ENCODE peak calls at places on chromosomes 11 and 22, in eight cellular contexts. D is heart right ventricle, P is cardiac muscle cell, H is epithelial cell of esophagus, R is esophagus squamous epithelium, W is neuronal stem cell, B is right lobe of liver, T is lower lobe of right lung. Y is an unnamed sample.

GRCh38 chr11:103395612-103396011 is 286.4 kb downstream of the DYNC2H1 start:
- DNase-seq in H (peak), R (no peak), P (peak), T (no peak), B (no peak), W (no peak), D (no peak), Y (no peak)

GRCh38 chr11:60394666-60395343 is 1.5 kb upstream of the MS4A14 start:
- DNase-seq in R (no peak), T (no peak), D (no peak), W (no peak), B (no peak), P (no peak), H (no peak), Y (no peak)

GRCh38 chr22:41768420-41768819 is 32.1 kb upstream of the CCDC134 start:
- DNase-seq in P (peak), B (no peak), H (peak), R (no peak), D (no peak), T (no peak), W (no peak), Y (no peak)

GRCh38 chr22:34833982-34834510 is 231.9 kb upstream of the ISX start:
- DNase-seq in P (no peak), R (no peak), H (no peak), D (no peak), T (no peak), B (no peak), W (no peak), Y (no peak)

GRCh38 chr22:19689408-19689807 is 24.9 kb upstream of the SEPTIN5 start:
- DNase-seq in P (no peak), D (no peak), T (no peak), H (no peak), R (no peak), B (no peak), W (no peak), Y (no peak)

GRCh38 chr11:122162095-122162494 is 46.1 kb upstream of the BLID start:
- DNase-seq in R (no peak), T (no peak), B (no peak), W (no peak), P (peak), H (peak), D (no peak), Y (no peak)

GRCh38 chr11:119023741-119024140 is 5.2 kb downstream of the TRAPPC4 start:
- DNase-seq in P (peak), B (no peak), T (no peak), D (no peak), R (no peak), W (no peak), H (no peak), Y (no peak)

GRCh38 chr11:58787903-58788302 is 56.2 kb upstream of the GLYAT start:
- DNase-seq in H (peak), W (no peak), B (no peak), R (no peak), T (no peak), P (no peak), D (no peak), Y (no peak)

GRCh38 chr11:79663012-79663411 is 222.2 kb upstream of the TENM4 start:
- DNase-seq in D (no peak), H (no peak), B (no peak), R (no peak), T (no peak), W (no peak), P (no peak), Y (no peak)

GRCh38 chr22:28123989-28124766 is 205.1 kb upstream of the PITPNB start:
- DNase-seq in B (no peak), D (no peak), W (no peak), R (no peak), T (no peak), H (peak), P (no peak), Y (no peak)

GRCh38 chr22:28728621-28729313 is 12.9 kb downstream of the CHEK2 start:
- DNase-seq in B (no peak), R (no peak), P (no peak), T (no peak), D (no peak), W (no peak), H (peak), Y (no peak)

GRCh38 chr11:18669629-18670162 is 28.9 kb upstream of the TMEM86A start:
- DNase-seq in P (no peak), D (no peak), H (no peak), B (no peak), T (no peak), W (no peak), R (no peak), Y (no peak)

GRCh38 chr11:82043316-82043715 is 690.3 kb downstream of the FAM181B start:
- DNase-seq in D (no peak), B (no peak), P (no peak), T (no peak), H (no peak), R (no peak), W (no peak), Y (no peak)

GRCh38 chr22:44395116-44396005 is 82.6 kb upstream of the SHISAL1 start:
- DNase-seq in W (no peak), R (no peak), T (peak), H (no peak), B (peak), P (no peak), D (peak), Y (no peak)

GRCh38 chr11:122486793-122487495 is 168.6 kb upstream of the UBASH3B start:
- DNase-seq in T (no peak), H (peak), P (peak), R (no peak), B (no peak), W (peak), D (no peak), Y (no peak)

GRCh38 chr11:33182246-33182878 is 21.1 kb upstream of the CSTF3 start:
- DNase-seq in W (no peak), H (no peak), T (no peak), B (no peak), D (no peak), P (no peak), R (no peak), Y (no peak)

GRCh38 chr22:34297536-34298120 is 377.4 kb upstream of the LARGE1 start:
- DNase-seq in H (no peak), D (no peak), T (no peak), W (no peak), B (no peak), P (no peak), R (no peak), Y (no peak)

GRCh38 chr11:86116386-86116726 is 47.5 kb upstream of the PICALM start:
- DNase-seq in H (peak), R (no peak), T (no peak), B (no peak), P (peak), D (no peak), W (no peak), Y (no peak)

GRCh38 chr11:6968816-6969215 is 42.6 kb downstream of the ZNF215 start:
- DNase-seq in D (no peak), B (no peak), P (peak), H (peak), R (no peak), W (no peak), T (no peak), Y (no peak)

GRCh38 chr22:22593964-22594656 is 35.0 kb upstream of the PRAME start:
- DNase-seq in T (peak), R (no peak), B (no peak), H (peak), P (peak), W (peak), D (peak), Y (no peak)

GRCh38 chr11:69394234-69394891 is 87.1 kb upstream of the LINC01488 start:
- DNase-seq in R (no peak), B (peak), D (peak), T (no peak), W (no peak), P (no peak), H (no peak), Y (no peak)

GRCh38 chr11:126751242-126751641 is 249.3 kb downstream of the KIRREL3 start:
- DNase-seq in T (no peak), P (no peak), R (no peak), D (no peak), W (no peak), B (no peak), H (no peak), Y (no peak)

GRCh38 chr11:65793625-65794400 is 7.0 kb downstream of the OVOL1 start:
- DNase-seq in D (no peak), P (no peak), H (no peak), T (no peak), R (no peak), W (no peak), B (no peak), Y (no peak)

GRCh38 chr11:71502871-71503435 is 24.1 kb upstream of the KRTAP5-7 start:
- DNase-seq in D (no peak), P (no peak), H (no peak), W (no peak), T (no peak), B (peak), R (no peak), Y (no peak)

GRCh38 chr22:21054046-21054713 is 8.4 kb downstream of the LRRC74B start:
- DNase-seq in T (no peak), P (no peak), R (no peak), D (no peak), H (no peak), W (no peak), B (no peak), Y (no peak)

GRCh38 chr22:32219030-32219429 is 14.2 kb upstream of the RFPL2 start:
- DNase-seq in W (no peak), R (no peak), D (no peak), H (no peak), B (no peak), T (no peak), P (no peak), Y (no peak)

GRCh38 chr11:121180183-121180582 is 79.1 kb downstream of the TECTA start:
- DNase-seq in P (no peak), R (no peak), T (no peak), W (no peak), B (no peak), H (no peak), D (no peak), Y (no peak)

GRCh38 chr22:39571538-39571937 is 985 bp downstream of the CACNA1I start:
- DNase-seq in B (no peak), T (no peak), D (no peak), P (no peak), W (no peak), H (no peak), R (no peak), Y (no peak)

GRCh38 chr22:20661473-20661872 is 112.4 kb upstream of the SERPIND1 start:
- DNase-seq in T (no peak), W (no peak), H (no peak), B (no peak), R (no peak), D (no peak), P (no peak), Y (no peak)

GRCh38 chr11:131991606-131992005 is 621.2 kb downstream of the NTM start:
- DNase-seq in B (no peak), P (no peak), R (no peak), W (no peak), H (peak), D (no peak), T (no peak), Y (no peak)

GRCh38 chr11:72787262-72788104 is 6.4 kb downstream of the STARD10 start:
- DNase-seq in D (no peak), R (no peak), B (peak), W (no peak), P (no peak), T (no peak), H (no peak), Y (no peak)

DNA sequence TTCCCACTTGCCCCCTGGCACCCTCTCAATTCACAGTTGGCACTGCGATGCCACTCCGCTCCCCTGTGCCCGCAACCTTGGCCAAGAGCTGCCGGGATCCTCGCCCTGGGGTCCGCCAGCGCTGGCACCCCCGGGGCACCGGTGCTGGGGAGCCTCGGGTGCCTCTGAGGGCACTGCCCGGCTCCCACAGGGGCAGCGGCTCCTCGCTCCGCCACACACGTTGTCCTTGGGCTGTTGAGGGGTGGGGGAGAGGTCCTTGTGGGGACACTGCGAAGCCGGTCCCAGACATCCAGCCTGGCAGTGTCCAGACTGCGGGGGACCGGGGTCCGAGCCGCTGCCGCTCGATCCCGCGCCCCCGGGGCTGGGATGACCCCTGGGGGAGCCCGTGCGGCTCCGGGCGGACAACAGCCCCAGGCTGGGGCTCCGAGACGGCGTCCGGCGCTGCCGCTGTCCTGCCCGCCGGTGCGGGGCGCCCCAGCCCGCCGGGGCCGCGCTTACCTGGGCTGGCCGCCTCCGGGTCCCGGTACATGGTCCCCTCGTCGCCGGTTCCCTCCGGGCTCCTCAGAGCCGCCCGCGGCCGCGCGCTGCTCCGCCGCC is 486 bp downstream of the SYT7 start:
- DNase-seq in R (no peak), B (no peak), T (no peak), H (no peak), P (no peak), D (no peak), W (no peak), Y (no peak)
- H3K4me3 ChIP-seq in R (peak), B (peak), T (peak), H (peak), P (peak), D (peak), W (peak), Y (peak)

DNA sequence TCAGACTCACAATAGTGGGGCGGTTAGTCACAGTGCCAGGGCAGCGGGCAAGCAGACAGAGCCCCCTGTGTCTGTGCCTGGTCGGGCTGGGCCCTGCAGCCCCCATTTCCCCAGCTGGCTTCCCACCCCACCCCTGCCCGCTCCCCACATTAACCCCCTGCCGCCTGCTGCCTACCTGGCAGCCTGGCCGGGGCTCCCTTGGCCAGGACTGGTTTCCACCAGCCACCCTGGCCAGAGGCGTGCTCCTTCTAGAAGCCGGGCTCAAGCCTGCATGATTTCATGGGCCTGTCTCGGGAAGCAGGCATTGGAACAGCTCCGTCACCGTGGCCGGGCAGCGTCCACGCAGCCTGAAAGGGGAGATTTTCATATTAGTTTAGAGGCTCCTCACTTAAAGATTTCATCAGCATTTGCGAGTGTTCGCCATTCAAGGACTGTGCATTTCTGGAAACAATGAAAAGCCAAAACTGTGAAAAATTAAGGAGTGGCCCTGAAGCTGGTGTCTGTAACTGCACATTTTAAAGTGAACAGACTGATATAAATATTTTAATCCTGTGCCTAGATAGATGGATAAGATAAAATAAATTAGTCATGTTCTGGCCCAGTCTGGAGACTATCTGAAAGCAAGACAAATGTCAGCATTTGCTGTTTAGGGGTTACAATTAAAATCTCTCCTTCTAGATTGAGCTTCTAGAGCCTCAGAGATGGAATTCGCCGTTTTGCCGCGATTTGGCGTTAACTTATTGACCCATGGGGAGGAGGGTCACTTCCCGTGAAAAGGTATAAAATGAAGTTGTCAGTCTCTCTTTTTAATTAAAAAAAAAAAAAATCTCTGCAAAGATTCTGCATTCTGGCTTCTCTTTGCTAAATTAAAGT is 79.4 kb upstream of the WNT7B start:
- DNase-seq in D (peak), T (peak), B (peak), P (no peak), R (no peak), W (no peak), H (peak), Y (no peak)
- H3K4me3 ChIP-seq in D (peak), T (peak), B (no peak), P (no peak), R (peak), W (no peak), H (peak), Y (peak)

DNA sequence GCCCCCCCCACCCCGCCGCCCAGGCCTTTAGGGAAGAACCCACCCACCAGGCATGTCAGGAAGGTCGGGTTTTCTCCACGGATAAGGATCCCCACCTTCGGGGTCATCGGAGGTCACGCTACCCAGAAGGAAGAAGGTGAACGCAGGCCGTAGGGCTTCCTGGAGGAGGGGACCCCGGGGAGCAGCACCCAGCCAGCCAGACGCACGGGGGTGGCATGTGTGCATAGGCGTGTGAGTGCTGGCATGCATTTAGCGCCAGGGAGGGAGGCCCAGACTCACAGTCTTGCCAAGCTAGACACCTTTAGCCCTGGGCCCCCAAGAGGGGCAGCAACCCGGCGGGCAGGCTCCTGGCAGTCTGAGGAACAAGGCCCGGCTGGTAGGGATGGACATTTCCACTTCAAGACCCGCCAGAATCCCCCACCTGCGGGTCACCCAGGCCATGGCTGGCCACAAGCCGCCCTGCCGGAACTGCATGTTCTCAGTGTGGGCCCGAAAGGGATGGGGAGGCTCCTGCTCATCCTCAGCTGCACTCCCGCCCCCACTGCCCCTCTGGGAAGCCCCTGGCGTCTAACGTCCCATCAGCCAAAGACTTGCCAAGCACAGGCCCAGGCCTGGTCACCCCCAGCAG is 16.7 kb upstream of the PIM3 start:
- DNase-seq in T (no peak), H (no peak), P (no peak), B (no peak), W (no peak), D (no peak), R (no peak), Y (no peak)
- H3K4me3 ChIP-seq in T (no peak), H (no peak), P (no peak), B (peak), W (no peak), D (no peak), R (peak), Y (no peak)

GRCh38 chr11:112963368-112963955 is 2.2 kb downstream of the NCAM1 start:
- DNase-seq in W (peak), P (no peak), B (no peak), H (no peak), R (no peak), T (no peak), D (no peak), Y (no peak)
- H3K4me3 ChIP-seq in W (peak), P (peak), B (peak), H (no peak), R (peak), T (peak), D (peak), Y (peak)

GRCh38 chr22:46065733-46066454 is 84.4 kb upstream of the PPARA start:
- DNase-seq in R (no peak), T (no peak), D (no peak), W (no peak), P (no peak), H (no peak), B (no peak), Y (no peak)
- H3K4me3 ChIP-seq in R (peak), T (peak), D (peak), W (no peak), P (no peak), H (peak), B (no peak), Y (peak)

GRCh38 chr11:36564376-36565032 is 3.3 kb upstream of the RAG1 start:
- DNase-seq in D (no peak), W (peak), T (no peak), H (peak), R (no peak), P (peak), B (no peak), Y (no peak)
- H3K4me3 ChIP-seq in D (peak), W (peak), T (peak), H (peak), R (peak), P (peak), B (no peak), Y (peak)

DNA sequence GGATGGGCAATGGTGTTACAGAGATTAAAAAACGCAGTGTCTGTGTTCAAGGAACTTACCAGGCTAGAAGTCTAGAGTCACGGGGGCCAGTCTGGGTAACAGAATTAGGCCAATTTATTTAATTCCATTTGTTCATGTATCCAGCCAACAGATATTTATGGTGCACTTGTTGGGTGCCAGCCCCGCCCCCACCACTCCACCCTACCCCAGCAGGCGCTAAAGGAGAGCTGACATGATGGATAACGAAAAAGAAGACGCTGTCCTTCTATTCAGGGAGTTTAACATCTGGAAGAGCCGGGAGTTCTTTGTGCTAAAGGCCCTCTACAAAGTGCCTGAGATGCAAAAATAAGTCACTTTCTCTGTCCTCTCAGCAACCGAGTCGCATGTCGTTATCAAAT is 1.1 kb upstream of the BMAL1 start:
- DNase-seq in P (no peak), D (no peak), W (no peak), B (no peak), H (no peak), R (no peak), T (no peak), Y (no peak)
- H3K4me3 ChIP-seq in P (peak), D (peak), W (peak), B (peak), H (peak), R (peak), T (peak), Y (peak)

DNA sequence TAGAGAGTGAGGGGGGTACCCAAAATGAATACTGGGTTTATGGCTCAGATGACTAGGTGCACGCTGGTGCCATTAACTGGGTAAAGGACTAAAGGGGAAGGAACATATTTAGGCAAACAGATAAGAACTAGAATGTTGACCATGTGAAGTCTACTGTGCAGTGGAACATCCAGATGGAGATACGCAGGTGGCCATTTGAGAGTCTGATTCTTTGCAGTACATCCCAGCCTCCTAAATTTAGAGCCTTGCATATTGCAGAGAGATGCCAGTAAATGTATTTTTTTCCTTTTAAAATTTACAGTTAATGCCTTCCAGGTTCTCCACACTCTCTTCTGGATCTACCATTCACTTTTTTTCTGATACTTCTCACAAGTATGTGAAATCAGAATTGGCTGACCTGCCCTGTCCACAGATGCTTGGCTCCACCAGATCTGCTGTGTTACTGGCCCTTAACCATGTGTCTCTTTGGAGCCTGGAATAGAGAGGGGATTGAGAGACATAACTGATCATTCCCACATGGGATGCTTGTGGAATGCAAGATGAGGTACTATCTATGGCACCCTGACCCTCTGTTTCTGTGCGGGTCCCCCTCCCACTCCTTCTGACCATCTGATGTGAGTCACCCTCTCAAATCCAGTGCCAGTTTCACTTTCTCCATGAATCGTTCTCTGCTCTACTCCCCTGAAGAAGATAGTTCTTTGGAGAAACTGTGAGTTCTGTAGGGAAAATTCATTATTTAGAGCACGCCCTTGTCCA is 77.0 kb upstream of the NCAM1 start:
- DNase-seq in R (no peak), D (no peak), H (no peak), W (no peak), P (no peak), B (no peak), T (no peak), Y (no peak)
- H3K4me3 ChIP-seq in R (peak), D (no peak), H (no peak), W (no peak), P (no peak), B (no peak), T (no peak), Y (no peak)